ENCODE peak calls at places on chromosome 20, in five cellular contexts. K is SW480; W is naive thymus-derived CD8-positive, alpha-beta T cell; F is neural crest cell; P is Calu3. E is an unnamed sample.

GRCh38 chr20:43731469-43731868 is 4.7 kb upstream of the GTSF1L start:
- DNase-seq in P (no peak), K (no peak), F (no peak), W (no peak), E (no peak)

GRCh38 chr20:37276494-37277252 is 12.8 kb upstream of the MANBAL start:
- DNase-seq in W (no peak), F (no peak), P (peak; percentile 48), K (no peak), E (no peak)

GRCh38 chr20:44211177-44212039 is 837 bp upstream of the OSER1 start:
- DNase-seq in K (peak; percentile 44), W (no peak), F (no peak), P (peak; percentile 29), E (no peak)

GRCh38 chr20:5973971-5974370 is 23.5 kb downstream of the MCM8 start:
- DNase-seq in F (no peak), W (no peak), P (no peak), K (no peak), E (no peak)

GRCh38 chr20:41475507-41475906 is 108.9 kb upstream of the EMILIN3 start:
- DNase-seq in P (no peak), W (no peak), K (no peak), F (no peak), E (no peak)

GRCh38 chr20:48626226-48626937 is 201.4 kb downstream of the PREX1 start:
- DNase-seq in K (peak; percentile 67), W (peak; percentile 67), F (no peak), P (no peak), E (no peak)

GRCh38 chr20:62719250-62719945 is 10.8 kb downstream of the NTSR1 start:
- DNase-seq in F (no peak), W (no peak), K (no peak), P (no peak), E (no peak)

GRCh38 chr20:36666181-36666740 is 20.3 kb upstream of the SLA2 start:
- DNase-seq in P (no peak), F (no peak), K (peak; percentile 59), W (no peak), E (no peak)

GRCh38 chr20:58638467-58639181 is 12.5 kb upstream of the STX16 start:
- DNase-seq in F (no peak), K (no peak), W (no peak), P (no peak), E (no peak)

GRCh38 chr20:44033344-44033743 is 118.7 kb downstream of the TOX2 start:
- DNase-seq in F (no peak), W (no peak), K (peak; percentile 61), P (no peak), E (no peak)

GRCh38 chr20:16412896-16413295 is 160.4 kb downstream of the KIF16B start:
- DNase-seq in K (no peak), P (no peak), W (no peak), F (no peak), E (no peak)

GRCh38 chr20:3313681-3314080 is 74.7 kb upstream of the SLC4A11 start:
- DNase-seq in W (no peak), K (no peak), F (no peak), P (no peak), E (no peak)

GRCh38 chr20:1467355-1468116 is 887 bp upstream of the NSFL1C start:
- DNase-seq in K (no peak), F (no peak), W (no peak), P (peak; percentile 72), E (no peak)

GRCh38 chr20:44651507-44652373 is at the start of gene ADA:
- DNase-seq in W (peak; percentile 42), P (peak; percentile 83), K (peak; percentile 80), F (peak; percentile 41), E (no peak)

GRCh38 chr20:10793741-10794140 is 119.9 kb upstream of the JAG1 start:
- DNase-seq in F (peak; percentile 4), W (no peak), K (no peak), P (no peak), E (no peak)